ENCODE peak calls at places on chromosome 15, in four cellular contexts. M is K562, E is H1, O is HepG2. Z is an unnamed sample.

GRCh38 chr15:100733088-100733487 is 130.7 kb downstream of the ASB7 start:
- DNase-seq in M (no peak), O (no peak), E (no peak), Z (no peak)

GRCh38 chr15:62163847-62164499 is 1.1 kb downstream of the C2CD4B start:
- DNase-seq in O (no peak), E (no peak), M (no peak), Z (no peak)

GRCh38 chr15:35376701-35377100 is 169.3 kb downstream of the DPH6 start:
- DNase-seq in E (no peak), O (no peak), M (no peak), Z (no peak)

GRCh38 chr15:22952826-22953579 is 27.2 kb downstream of the CYFIP1 start:
- DNase-seq in E (peak; percentile 27), M (no peak), O (peak; percentile 28), Z (no peak)

GRCh38 chr15:51090753-51091152 is 4.0 kb downstream of the TNFAIP8L3 start:
- DNase-seq in M (no peak), O (no peak), E (no peak), Z (no peak)

GRCh38 chr15:69394556-69395282 is 19.4 kb upstream of the KIF23 start:
- DNase-seq in O (peak; percentile 31), E (peak; percentile 67), M (peak; percentile 81), Z (peak; percentile 74)

GRCh38 chr15:29900237-29901189 is 78.2 kb upstream of the TJP1 start:
- DNase-seq in O (no peak), M (no peak), E (no peak), Z (no peak)

GRCh38 chr15:36903922-36904479 is 196.3 kb downstream of the MEIS2 start:
- DNase-seq in E (no peak), M (no peak), O (no peak), Z (no peak)

GRCh38 chr15:100256985-100257650 is 84.7 kb downstream of the ADAMTS17 start:
- DNase-seq in E (no peak), O (no peak), M (no peak), Z (no peak)

GRCh38 chr15:74427607-74428441 is 5.9 kb downstream of the SEMA7A start:
- DNase-seq in O (peak; percentile 58), E (no peak), M (no peak), Z (no peak)

GRCh38 chr15:72796515-72797337 is 13.2 kb upstream of the ADPGK start:
- DNase-seq in E (no peak), O (no peak), M (peak; percentile 49), Z (peak; percentile 82)

GRCh38 chr15:101307897-101308603 is 13.0 kb upstream of the SNRPA1 start:
- DNase-seq in O (no peak), E (no peak), M (no peak), Z (no peak)

GRCh38 chr15:94441782-94442181 is 210.4 kb downstream of the MCTP2 start:
- DNase-seq in E (no peak), O (no peak), M (no peak), Z (no peak)

GRCh38 chr15:40340740-40341400 is at the start of gene CCDC9B:
- DNase-seq in M (peak; percentile 73), E (no peak), O (peak; percentile 75), Z (peak; percentile 69)

GRCh38 chr15:74441248-74441939 is 7.6 kb upstream of the SEMA7A start:
- DNase-seq in O (peak; percentile 69), E (no peak), M (no peak), Z (no peak)

GRCh38 chr15:84725001-84725491 is 9.1 kb upstream of the SEC11A start:
- DNase-seq in E (no peak), M (peak; percentile 39), O (no peak), Z (no peak)

GRCh38 chr15:65550681-65551098 is 20.4 kb downstream of the HACD3 start:
- DNase-seq in E (no peak), O (no peak), M (peak; percentile 38), Z (no peak)

GRCh38 chr15:39199076-39199475 is 381.8 kb upstream of the THBS1 start:
- DNase-seq in E (no peak), M (no peak), O (no peak), Z (no peak)

GRCh38 chr15:67212655-67213054 is 41.8 kb downstream of the AAGAB start:
- DNase-seq in O (no peak), M (no peak), E (no peak), Z (no peak)

GRCh38 chr15:75058127-75058905 is 34.9 kb downstream of the PPCDC start:
- DNase-seq in E (no peak), O (peak; percentile 61), M (no peak), Z (no peak)

GRCh38 chr15:68412218-68412617 is 19.7 kb downstream of the ITGA11 start:
- DNase-seq in E (no peak), M (no peak), O (no peak), Z (no peak)

GRCh38 chr15:70432924-70433500 is 330.3 kb downstream of the UACA start:
- DNase-seq in E (no peak), M (peak; percentile 29), O (no peak), Z (no peak)

GRCh38 chr15:93515256-93516044 is 426.4 kb upstream of the RGMA start:
- DNase-seq in M (no peak), O (no peak), E (no peak), Z (no peak)

GRCh38 chr15:74793135-74794028 is 11.5 kb downstream of the CSK start:
- DNase-seq in E (no peak), O (no peak), M (no peak), Z (no peak)

GRCh38 chr15:42549052-42549491 is 434 bp downstream of the HAUS2 start:
- DNase-seq in M (peak; percentile 65), E (no peak), O (peak; percentile 12), Z (peak; percentile 35)

GRCh38 chr15:69524296-69524695 is 71.7 kb downstream of the RPLP1 start:
- DNase-seq in M (no peak), O (no peak), E (no peak), Z (no peak)

GRCh38 chr15:101211897-101212296 is 40.0 kb downstream of the CHSY1 start:
- DNase-seq in O (no peak), M (no peak), E (no peak), Z (no peak)

GRCh38 chr15:85582719-85583089 is 202.3 kb downstream of the AKAP13 start:
- DNase-seq in O (no peak), E (no peak), M (peak; percentile 53), Z (no peak)

GRCh38 chr15:73994912-73995622 is 551 bp downstream of the PML start:
- DNase-seq in M (peak; percentile 31), O (no peak), E (no peak), Z (no peak)

GRCh38 chr15:28109626-28110415 is 10.7 kb upstream of the OCA2 start:
- DNase-seq in E (no peak), O (no peak), M (no peak), Z (no peak)

GRCh38 chr15:43977072-43977884 is 150.5 kb downstream of the WDR76 start:
- DNase-seq in E (no peak), O (peak; percentile 22), M (no peak), Z (no peak)

GRCh38 chr15:98635848-98636247 is 12.5 kb upstream of the IGF1R start:
- DNase-seq in E (no peak), O (no peak), M (no peak), Z (no peak)

GRCh38 chr15:67030036-67030762 is 35.2 kb upstream of the SMAD3 start:
- DNase-seq in E (peak; percentile 75), O (peak; percentile 82), M (peak; percentile 69), Z (no peak)

DNA sequence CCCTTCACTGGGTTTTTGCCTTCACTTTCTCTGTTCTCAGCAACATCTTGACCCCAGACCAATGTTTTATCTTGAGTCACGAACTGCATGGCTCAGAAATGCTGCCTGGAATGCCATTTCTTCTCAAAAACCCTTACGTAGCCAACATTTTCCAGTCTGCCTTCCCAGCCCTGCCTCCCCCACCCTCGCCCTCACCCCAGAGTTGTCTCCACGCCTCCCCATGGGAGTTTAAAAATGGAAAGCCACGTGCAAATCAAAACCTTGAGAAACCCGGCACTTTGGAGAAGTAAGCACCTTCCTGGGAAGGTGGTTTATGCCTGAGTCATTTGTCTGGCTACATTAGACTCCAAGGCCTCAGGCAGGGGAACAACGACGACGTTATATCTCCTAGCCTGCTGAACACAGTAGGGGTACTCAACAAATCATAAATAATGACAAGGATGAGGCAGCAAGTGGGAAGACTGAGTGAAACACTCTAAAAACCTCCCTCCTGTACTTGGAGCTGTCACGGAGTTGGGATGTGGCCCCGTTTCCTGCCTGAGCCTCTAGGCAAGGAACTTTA is 179.2 kb downstream of the NTRK3 start:
- DNase-seq in E (no peak), O (no peak), M (no peak), Z (no peak)
- TF ChIP-seq CHD2 in E (no peak), O (no peak), M (no peak), Z (no peak)

GRCh38 chr15:59362339-59362738 is 10.3 kb downstream of the MYO1E start:
- DNase-seq in E (no peak), O (no peak), M (no peak), Z (no peak)

GRCh38 chr15:59367022-59367451 is 5.6 kb downstream of the MYO1E start:
- DNase-seq in O (no peak), M (no peak), E (no peak), Z (no peak)

GRCh38 chr15:59360896-59361295 is 11.8 kb downstream of the MYO1E start:
- DNase-seq in E (no peak), O (peak; percentile 39), M (no peak), Z (no peak)

GRCh38 chr15:59366368-59367021 is 6.2 kb downstream of the MYO1E start:
- DNase-seq in E (no peak), M (no peak), O (no peak), Z (no peak)

DNA sequence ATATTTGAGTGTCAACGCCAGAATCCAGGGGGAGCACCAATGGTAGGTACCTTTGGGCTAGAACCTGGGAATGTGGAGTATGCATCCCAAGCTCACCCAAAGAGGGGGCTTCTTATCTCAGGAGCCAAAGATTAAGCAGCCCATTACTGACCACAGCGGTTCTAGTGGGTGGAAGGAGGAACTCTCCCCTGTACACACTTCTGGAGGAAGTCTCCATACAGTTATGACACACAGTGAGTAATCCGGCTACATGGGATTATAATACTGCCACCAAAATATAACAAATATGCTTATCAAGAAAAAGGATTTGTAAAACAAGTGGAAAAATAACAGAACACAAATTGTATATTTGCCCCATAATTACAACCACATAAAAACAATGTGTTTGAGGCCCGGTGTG is 8.4 kb downstream of the MYO1E start:
- DNase-seq in O (no peak), M (no peak), E (no peak), Z (no peak)
- TF ChIP-seq MAFK in O (no peak), M (no peak), E (no peak), Z (no peak)

GRCh38 chr15:83092309-83092976 is 15.0 kb upstream of the TM6SF1 start:
- DNase-seq in E (no peak), O (no peak), M (peak; percentile 96), Z (no peak)
- TF ChIP-seq CHD2 in E (no peak), O (no peak), M (no peak), Z (no peak)

GRCh38 chr15:90345859-90346258 is 6.2 kb upstream of the ZNF774 start:
- DNase-seq in O (no peak), M (no peak), E (no peak), Z (no peak)

GRCh38 chr15:90340345-90340744 is 11.7 kb upstream of the ZNF774 start:
- DNase-seq in O (peak; percentile 36), M (peak; percentile 61), E (no peak), Z (peak; percentile 45)

GRCh38 chr15:90344632-90345031 is 7.5 kb upstream of the ZNF774 start:
- DNase-seq in M (no peak), E (no peak), O (no peak), Z (no peak)

GRCh38 chr15:90342655-90343054 is 9.4 kb upstream of the ZNF774 start:
- DNase-seq in M (no peak), O (no peak), E (no peak), Z (no peak)

GRCh38 chr15:90343391-90343790 is 8.7 kb upstream of the ZNF774 start:
- DNase-seq in O (no peak), E (no peak), M (no peak), Z (peak; percentile 43)
- TF ChIP-seq MAFK in O (no peak), E (no peak), M (no peak), Z (no peak)

GRCh38 chr15:71444032-71444810 is 328.9 kb downstream of the THSD4 start:
- DNase-seq in O (no peak), M (no peak), E (no peak), Z (no peak)
- TF ChIP-seq CHD2 in O (no peak), M (no peak), E (no peak), Z (no peak)